ENCODE peak calls at places on chromosomes 7 and 10, in eight cellular contexts. One of them, this sample, is unnamed.

GRCh38 chr7:22572292-22572691 is 72.3 kb upstream of the STEAP1B start:
- DNase-seq in dorsolateral prefrontal cortex: no peak
- DNase-seq in GM10248: no peak
- DNase-seq in H9: no peak
- DNase-seq in fibroblast of villous mesenchyme: no peak
- DNase-seq in BJ: no peak
- DNase-seq in AG09309: peak; percentile 80
- DNase-seq in AG09319: peak; percentile 58
- DNase-seq in this sample: no peak

GRCh38 chr10:70920519-70920918 is 32.2 kb upstream of the PCBD1 start:
- DNase-seq in H9: no peak
- DNase-seq in GM10248: no peak
- DNase-seq in AG09309: no peak
- DNase-seq in dorsolateral prefrontal cortex: no peak
- DNase-seq in BJ: no peak
- DNase-seq in AG09319: no peak
- DNase-seq in fibroblast of villous mesenchyme: no peak
- DNase-seq in this sample: no peak

GRCh38 chr10:112140110-112140755 is 43.3 kb downstream of the GPAM start:
- DNase-seq in AG09309: no peak
- DNase-seq in GM10248: peak; percentile 80
- DNase-seq in dorsolateral prefrontal cortex: peak; percentile 56
- DNase-seq in AG09319: peak; percentile 10
- DNase-seq in fibroblast of villous mesenchyme: peak; percentile 63
- DNase-seq in BJ: no peak
- DNase-seq in H9: peak; percentile 90
- DNase-seq in this sample: peak; percentile 82

GRCh38 chr7:17009007-17009719 is 127.4 kb upstream of the AGR3 start:
- DNase-seq in fibroblast of villous mesenchyme: peak; percentile 46
- DNase-seq in BJ: no peak
- DNase-seq in dorsolateral prefrontal cortex: no peak
- DNase-seq in AG09309: no peak
- DNase-seq in GM10248: no peak
- DNase-seq in H9: no peak
- DNase-seq in AG09319: no peak
- DNase-seq in this sample: no peak

GRCh38 chr7:28301148-28301641 is 111.1 kb upstream of the CREB5 start:
- DNase-seq in H9: no peak
- DNase-seq in AG09309: no peak
- DNase-seq in dorsolateral prefrontal cortex: no peak
- DNase-seq in AG09319: no peak
- DNase-seq in fibroblast of villous mesenchyme: no peak
- DNase-seq in GM10248: no peak
- DNase-seq in BJ: no peak
- DNase-seq in this sample: no peak

GRCh38 chr7:106074257-106074656 is 37.9 kb downstream of the SYPL1 start:
- DNase-seq in H9: no peak
- DNase-seq in dorsolateral prefrontal cortex: no peak
- DNase-seq in fibroblast of villous mesenchyme: no peak
- DNase-seq in AG09309: no peak
- DNase-seq in AG09319: no peak
- DNase-seq in GM10248: no peak
- DNase-seq in BJ: no peak
- DNase-seq in this sample: no peak

GRCh38 chr7:155388561-155388960 is 69.4 kb upstream of the EN2 start:
- DNase-seq in H9: no peak
- DNase-seq in GM10248: no peak
- DNase-seq in fibroblast of villous mesenchyme: no peak
- DNase-seq in BJ: no peak
- DNase-seq in AG09309: no peak
- DNase-seq in AG09319: no peak
- DNase-seq in dorsolateral prefrontal cortex: no peak
- DNase-seq in this sample: no peak

GRCh38 chr7:7706556-7706955 is 11.9 kb downstream of the RPA3 start:
- DNase-seq in AG09319: no peak
- DNase-seq in AG09309: no peak
- DNase-seq in dorsolateral prefrontal cortex: no peak
- DNase-seq in BJ: no peak
- DNase-seq in fibroblast of villous mesenchyme: no peak
- DNase-seq in H9: no peak
- DNase-seq in GM10248: no peak
- DNase-seq in this sample: no peak

GRCh38 chr10:29949411-29950011 is 109.9 kb downstream of the JCAD start:
- DNase-seq in BJ: peak; percentile 92
- DNase-seq in GM10248: no peak
- DNase-seq in H9: no peak
- DNase-seq in AG09309: peak; percentile 93
- DNase-seq in fibroblast of villous mesenchyme: peak; percentile 96
- DNase-seq in dorsolateral prefrontal cortex: no peak
- DNase-seq in AG09319: peak; percentile 93
- DNase-seq in this sample: no peak

GRCh38 chr10:51707821-51708424 is 8.5 kb upstream of the CSTF2T start:
- DNase-seq in dorsolateral prefrontal cortex: no peak
- DNase-seq in AG09309: no peak
- DNase-seq in GM10248: no peak
- DNase-seq in H9: no peak
- DNase-seq in fibroblast of villous mesenchyme: no peak
- DNase-seq in BJ: no peak
- DNase-seq in AG09319: no peak
- DNase-seq in this sample: no peak

GRCh38 chr10:88557659-88558058 is 25.5 kb downstream of the RNLS start:
- DNase-seq in AG09319: no peak
- DNase-seq in dorsolateral prefrontal cortex: no peak
- DNase-seq in BJ: no peak
- DNase-seq in H9: no peak
- DNase-seq in fibroblast of villous mesenchyme: peak; percentile 58
- DNase-seq in GM10248: no peak
- DNase-seq in AG09309: peak; percentile 49
- DNase-seq in this sample: no peak

GRCh38 chr7:134327896-134328295 is 11.2 kb upstream of the SLC35B4 start:
- DNase-seq in dorsolateral prefrontal cortex: no peak
- DNase-seq in AG09309: no peak
- DNase-seq in AG09319: peak; percentile 20
- DNase-seq in fibroblast of villous mesenchyme: peak; percentile 59
- DNase-seq in H9: peak; percentile 79
- DNase-seq in BJ: no peak
- DNase-seq in GM10248: peak; percentile 49
- DNase-seq in this sample: no peak

GRCh38 chr7:115267503-115267902 is 345.6 kb downstream of the MDFIC start:
- DNase-seq in H9: no peak
- DNase-seq in fibroblast of villous mesenchyme: no peak
- DNase-seq in AG09309: no peak
- DNase-seq in dorsolateral prefrontal cortex: no peak
- DNase-seq in BJ: no peak
- DNase-seq in AG09319: no peak
- DNase-seq in GM10248: no peak
- DNase-seq in this sample: no peak

GRCh38 chr7:155685070-155685790 is 40.8 kb downstream of the RBM33 start:
- DNase-seq in dorsolateral prefrontal cortex: no peak
- DNase-seq in fibroblast of villous mesenchyme: no peak
- DNase-seq in GM10248: no peak
- DNase-seq in H9: no peak
- DNase-seq in AG09309: no peak
- DNase-seq in BJ: no peak
- DNase-seq in AG09319: no peak
- DNase-seq in this sample: no peak

GRCh38 chr7:1733206-1733907 is 63.3 kb downstream of the ELFN1 start:
- DNase-seq in GM10248: no peak
- DNase-seq in H9: no peak
- DNase-seq in AG09309: no peak
- DNase-seq in fibroblast of villous mesenchyme: no peak
- DNase-seq in BJ: no peak
- DNase-seq in AG09319: no peak
- DNase-seq in dorsolateral prefrontal cortex: no peak
- DNase-seq in this sample: no peak

GRCh38 chr7:99095698-99096097 is 48.2 kb downstream of the SMURF1 start:
- DNase-seq in AG09309: no peak
- DNase-seq in GM10248: no peak
- DNase-seq in H9: no peak
- DNase-seq in dorsolateral prefrontal cortex: no peak
- DNase-seq in BJ: no peak
- DNase-seq in AG09319: no peak
- DNase-seq in fibroblast of villous mesenchyme: peak; percentile 46
- DNase-seq in this sample: no peak

DNA sequence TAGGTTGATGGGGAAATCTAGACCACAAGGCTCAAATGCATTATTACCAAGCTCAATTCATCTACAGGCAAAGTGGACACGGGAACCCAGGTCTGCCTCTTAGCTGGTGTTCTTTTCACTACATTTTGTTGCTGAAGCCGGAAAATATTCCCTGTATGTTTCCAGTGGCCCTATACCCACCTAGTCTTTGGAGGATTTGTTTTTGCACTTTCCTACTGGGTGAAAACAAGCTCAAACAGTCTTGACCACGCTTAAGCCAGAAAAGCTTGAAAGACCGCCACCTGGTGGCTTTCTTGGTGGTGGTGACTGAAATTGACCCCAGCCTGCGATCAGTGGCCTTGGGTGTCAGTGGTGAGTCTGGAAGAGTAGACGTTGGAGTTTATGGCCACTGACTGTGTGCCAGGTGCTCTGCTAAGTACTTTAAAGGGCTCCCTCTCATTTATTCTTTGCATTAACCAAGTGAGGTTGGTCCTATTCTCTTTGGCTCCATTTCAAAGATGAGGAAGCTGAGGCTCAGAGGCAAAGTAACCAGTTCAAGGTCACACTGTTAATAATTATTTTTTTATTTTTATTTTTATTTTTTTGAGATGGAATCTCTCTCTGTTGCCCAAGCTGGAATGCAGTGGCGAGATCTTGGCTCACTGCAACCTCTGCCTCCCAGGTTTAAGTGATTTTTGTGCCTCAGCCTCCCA is 11.1 kb upstream of the CRTAC1 start:
- DNase-seq in dorsolateral prefrontal cortex: peak; percentile 61
- DNase-seq in GM10248: peak; percentile 57
- DNase-seq in H9: peak; percentile 78
- DNase-seq in AG09319: peak; percentile 4
- DNase-seq in AG09309: peak; percentile 11
- DNase-seq in fibroblast of villous mesenchyme: peak; percentile 63
- DNase-seq in BJ: no peak
- DNase-seq in this sample: no peak
- TF ChIP-seq CTCF in dorsolateral prefrontal cortex: peak; percentile 82
- TF ChIP-seq CTCF in GM10248: peak; percentile 76
- TF ChIP-seq CTCF in H9: peak; percentile 87
- TF ChIP-seq CTCF in AG09319: peak; percentile 71
- TF ChIP-seq CTCF in AG09309: peak; percentile 82
- TF ChIP-seq CTCF in fibroblast of villous mesenchyme: peak; percentile 76
- TF ChIP-seq CTCF in BJ: peak; percentile 77
- TF ChIP-seq CTCF in this sample: peak; percentile 83

GRCh38 chr7:151801782-151802468 is 75.0 kb downstream of the PRKAG2 start:
- DNase-seq in BJ: no peak
- DNase-seq in dorsolateral prefrontal cortex: no peak
- DNase-seq in AG09319: no peak
- DNase-seq in fibroblast of villous mesenchyme: no peak
- DNase-seq in GM10248: no peak
- DNase-seq in H9: no peak
- DNase-seq in AG09309: no peak
- DNase-seq in this sample: no peak

GRCh38 chr7:151801291-151801690 is 75.6 kb downstream of the PRKAG2 start:
- DNase-seq in AG09319: no peak
- DNase-seq in fibroblast of villous mesenchyme: no peak
- DNase-seq in dorsolateral prefrontal cortex: no peak
- DNase-seq in AG09309: no peak
- DNase-seq in GM10248: no peak
- DNase-seq in H9: no peak
- DNase-seq in BJ: no peak
- DNase-seq in this sample: no peak

GRCh38 chr7:151799506-151799905 is 77.4 kb downstream of the PRKAG2 start:
- DNase-seq in dorsolateral prefrontal cortex: no peak
- DNase-seq in AG09319: no peak
- DNase-seq in BJ: no peak
- DNase-seq in H9: no peak
- DNase-seq in AG09309: no peak
- DNase-seq in GM10248: no peak
- DNase-seq in fibroblast of villous mesenchyme: no peak
- DNase-seq in this sample: no peak

GRCh38 chr7:151800391-151800790 is 76.5 kb downstream of the PRKAG2 start:
- DNase-seq in AG09309: no peak
- DNase-seq in BJ: no peak
- DNase-seq in GM10248: no peak
- DNase-seq in AG09319: no peak
- DNase-seq in fibroblast of villous mesenchyme: no peak
- DNase-seq in dorsolateral prefrontal cortex: no peak
- DNase-seq in H9: no peak
- DNase-seq in this sample: no peak

DNA sequence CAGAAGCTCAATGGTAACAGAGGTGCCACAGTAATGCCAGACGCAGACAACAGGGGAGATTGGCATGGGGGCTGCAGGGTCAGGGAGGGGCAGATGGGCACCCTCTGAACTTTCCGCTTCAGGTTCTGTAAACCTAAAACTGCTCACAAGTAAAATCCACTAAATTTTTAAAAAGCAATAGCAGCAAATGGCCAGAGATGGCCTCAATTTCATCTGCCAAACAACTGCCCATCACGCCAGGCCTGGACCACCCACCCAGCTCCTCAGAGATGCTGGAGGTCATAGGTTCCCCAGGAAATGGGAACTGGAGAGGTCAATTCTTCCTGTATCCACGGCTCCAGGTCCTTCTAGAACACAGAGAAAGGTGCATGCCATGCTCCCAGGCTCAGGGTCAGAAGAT is 76.1 kb downstream of the PRKAG2 start:
- DNase-seq in AG09319: no peak
- DNase-seq in H9: no peak
- DNase-seq in GM10248: no peak
- DNase-seq in fibroblast of villous mesenchyme: no peak
- DNase-seq in AG09309: no peak
- DNase-seq in dorsolateral prefrontal cortex: no peak
- DNase-seq in BJ: no peak
- DNase-seq in this sample: no peak
- TF ChIP-seq CTCF in AG09319: no peak
- TF ChIP-seq CTCF in H9: no peak
- TF ChIP-seq CTCF in GM10248: no peak
- TF ChIP-seq CTCF in fibroblast of villous mesenchyme: no peak
- TF ChIP-seq CTCF in AG09309: no peak
- TF ChIP-seq CTCF in dorsolateral prefrontal cortex: no peak
- TF ChIP-seq CTCF in BJ: no peak
- TF ChIP-seq CTCF in this sample: no peak

DNA sequence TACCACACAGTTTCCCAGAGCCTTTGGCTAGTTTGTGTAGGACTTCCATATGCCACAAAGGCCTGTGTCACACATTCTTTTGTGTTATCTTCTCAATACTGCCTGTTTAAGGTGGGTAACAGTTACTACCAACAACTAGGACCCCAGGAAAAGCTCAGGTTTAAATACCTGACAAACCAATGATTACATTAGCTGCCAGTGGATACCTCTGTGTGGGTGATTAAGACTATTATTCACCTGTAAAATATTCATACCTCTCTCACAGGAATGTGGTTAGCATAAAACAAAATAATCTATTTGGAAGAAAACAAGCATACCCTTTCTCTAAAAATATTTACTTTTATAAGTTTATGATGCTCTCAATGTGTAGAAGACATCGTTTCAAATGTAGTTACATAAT is 1007.7 kb downstream of the NRG3 start:
- DNase-seq in BJ: no peak
- DNase-seq in H9: no peak
- DNase-seq in AG09309: no peak
- DNase-seq in GM10248: no peak
- DNase-seq in AG09319: no peak
- DNase-seq in dorsolateral prefrontal cortex: no peak
- DNase-seq in fibroblast of villous mesenchyme: no peak
- DNase-seq in this sample: no peak
- TF ChIP-seq CTCF in BJ: no peak
- TF ChIP-seq CTCF in H9: no peak
- TF ChIP-seq CTCF in AG09309: no peak
- TF ChIP-seq CTCF in GM10248: no peak
- TF ChIP-seq CTCF in AG09319: no peak
- TF ChIP-seq CTCF in dorsolateral prefrontal cortex: no peak
- TF ChIP-seq CTCF in fibroblast of villous mesenchyme: no peak
- TF ChIP-seq CTCF in this sample: no peak

GRCh38 chr10:82969405-82969804 is 1094.4 kb downstream of the NRG3 start:
- DNase-seq in BJ: no peak
- DNase-seq in AG09309: no peak
- DNase-seq in AG09319: no peak
- DNase-seq in fibroblast of villous mesenchyme: peak; percentile 20
- DNase-seq in H9: no peak
- DNase-seq in dorsolateral prefrontal cortex: no peak
- DNase-seq in GM10248: no peak
- DNase-seq in this sample: no peak
- TF ChIP-seq CTCF in BJ: peak; percentile 41
- TF ChIP-seq CTCF in AG09309: peak; percentile 26
- TF ChIP-seq CTCF in AG09319: peak; percentile 13
- TF ChIP-seq CTCF in fibroblast of villous mesenchyme: peak; percentile 14
- TF ChIP-seq CTCF in H9: peak; percentile 59
- TF ChIP-seq CTCF in dorsolateral prefrontal cortex: peak; percentile 11
- TF ChIP-seq CTCF in GM10248: peak; percentile 37
- TF ChIP-seq CTCF in this sample: peak; percentile 67

This sample was measured in type B pancreatic cell.